ENCODE peak calls at places on chromosome 11, in six cellular contexts. F is NCI-H69; I is aorta; M is activated T-helper 1 cell treated with anti-CD3 and anti-CD28 coated beads, Interleukin-12 subunit alpha, Interleukin-12 subunit beta, Interleukin-2, Interleukin-4 antibody, amounts not matched to agents 30 ng/mL and 10 ng/mL and 1 ng/mL, durations not matched to agents 14 hours and 24 hours and 36 hours; X is activated CD4-positive, alpha-beta T cell treated with anti-CD3 and anti-CD28 coated beads, Interleukin-2, amount 10 ng/mL, durations not matched to agents 7 days and 5 days; U is right atrium auricular region. S is an unnamed sample.

GRCh38 chr11:60786811-60787567 is 1.9 kb downstream of the MS4A10 start:
- DNase-seq in F (peak), I (peak), M (no peak), X (no peak), U (peak), S (no peak)

GRCh38 chr11:113447621-113448310 is 27.4 kb downstream of the DRD2 start:
- DNase-seq in F (peak), I (no peak), M (no peak), X (no peak), U (no peak), S (peak)

GRCh38 chr11:2296913-2297622 is 4.7 kb downstream of the C11orf21 start:
- DNase-seq in F (no peak), I (peak), M (no peak), X (peak), U (peak), S (peak)

GRCh38 chr11:64887757-64888405 is 9.5 kb upstream of the EHD1 start:
- DNase-seq in F (peak), I (peak), M (peak), X (peak), U (peak), S (peak)

GRCh38 chr11:128509990-128510389 is 77.4 kb downstream of the ETS1 start:
- DNase-seq in F (no peak), I (no peak), M (no peak), X (no peak), U (no peak), S (no peak)

GRCh38 chr11:23789938-23790371 is 706.9 kb upstream of the LUZP2 start:
- DNase-seq in F (peak), I (no peak), M (no peak), X (no peak), U (no peak), S (no peak)

GRCh38 chr11:35281169-35281591 is 138.2 kb downstream of the SLC1A2 start:
- DNase-seq in F (no peak), I (no peak), M (no peak), X (no peak), U (no peak), S (no peak)

GRCh38 chr11:134364261-134364660 is 32.5 kb downstream of the GLB1L2 start:
- DNase-seq in F (no peak), I (no peak), M (no peak), X (no peak), U (no peak), S (no peak)

GRCh38 chr11:1916986-1917522 is 2.4 kb upstream of the TNNT3 start:
- DNase-seq in F (no peak), I (peak), M (no peak), X (no peak), U (no peak), S (no peak)

GRCh38 chr11:77734890-77735289 is 85.6 kb downstream of the RSF1 start:
- DNase-seq in F (no peak), I (no peak), M (no peak), X (no peak), U (no peak), S (no peak)

GRCh38 chr11:33452806-33453205 is 195.6 kb downstream of the HIPK3 start:
- DNase-seq in F (peak), I (no peak), M (no peak), X (no peak), U (no peak), S (no peak)

GRCh38 chr11:69251639-69252493 is 42.1 kb upstream of the MYEOV start:
- DNase-seq in F (no peak), I (no peak), M (no peak), X (no peak), U (no peak), S (no peak)

GRCh38 chr11:19342036-19342435 is 101.3 kb upstream of the E2F8 start:
- DNase-seq in F (no peak), I (no peak), M (no peak), X (no peak), U (no peak), S (no peak)

GRCh38 chr11:120125509-120125908 is 12.4 kb downstream of the TRIM29 start:
- DNase-seq in F (no peak), I (peak), M (no peak), X (no peak), U (no peak), S (no peak)

GRCh38 chr11:86571273-86571948 is 101.0 kb downstream of the ME3 start:
- DNase-seq in F (peak), I (no peak), M (no peak), X (no peak), U (no peak), S (no peak)

GRCh38 chr11:83157755-83158473 is 983 bp downstream of the PCF11 start:
- DNase-seq in F (peak), I (peak), M (peak), X (peak), U (no peak), S (peak)

GRCh38 chr11:59770324-59770723 is 15.1 kb downstream of the STX3 start:
- DNase-seq in F (no peak), I (no peak), M (no peak), X (no peak), U (no peak), S (no peak)

GRCh38 chr11:20038364-20038893 is 121.8 kb downstream of the DBX1 start:
- DNase-seq in F (no peak), I (no peak), M (no peak), X (no peak), U (no peak), S (no peak)

GRCh38 chr11:78499971-78500370 is 74.7 kb downstream of the NARS2 start:
- DNase-seq in F (no peak), I (no peak), M (no peak), X (no peak), U (no peak), S (no peak)

GRCh38 chr11:95516786-95517185 is 272.8 kb downstream of the FAM76B start:
- DNase-seq in F (peak), I (no peak), M (no peak), X (no peak), U (no peak), S (no peak)

GRCh38 chr11:2850366-2850765 is 35.2 kb downstream of the CDKN1C start:
- DNase-seq in F (peak), I (no peak), M (no peak), X (no peak), U (no peak), S (no peak)

GRCh38 chr11:64695548-64695947 is 27.4 kb downstream of the NRXN2 start:
- DNase-seq in F (no peak), I (no peak), M (no peak), X (no peak), U (no peak), S (no peak)

GRCh38 chr11:47410404-47411264 is 2.2 kb downstream of the SLC39A13 start:
- DNase-seq in F (peak), I (no peak), M (no peak), X (no peak), U (no peak), S (no peak)

GRCh38 chr11:96748639-96749370 is 359.0 kb downstream of the JRKL start:
- DNase-seq in F (no peak), I (no peak), M (no peak), X (no peak), U (no peak), S (no peak)

GRCh38 chr11:60785806-60786361 is 751 bp downstream of the MS4A10 start:
- DNase-seq in F (no peak), I (no peak), M (no peak), X (no peak), U (no peak), S (no peak)

GRCh38 chr11:67179892-67180490 is 60.9 kb downstream of the KDM2A start:
- DNase-seq in F (no peak), I (no peak), M (no peak), X (no peak), U (no peak), S (no peak)

GRCh38 chr11:62116458-62116857 is 7.4 kb upstream of the INCENP start:
- DNase-seq in F (no peak), I (no peak), M (no peak), X (no peak), U (no peak), S (no peak)

GRCh38 chr11:28169816-28170215 is 61.6 kb downstream of the METTL15 start:
- DNase-seq in F (no peak), I (no peak), M (no peak), X (no peak), U (no peak), S (no peak)

GRCh38 chr11:93198221-93198650 is 445 bp upstream of the SLC36A4 start:
- DNase-seq in F (no peak), I (no peak), M (no peak), X (no peak), U (no peak), S (no peak)

GRCh38 chr11:94737171-94737611 is 31.0 kb upstream of the AMOTL1 start:
- DNase-seq in F (no peak), I (no peak), M (no peak), X (no peak), U (no peak), S (no peak)

GRCh38 chr11:80383655-80384054 is 942.8 kb upstream of the TENM4 start:
- DNase-seq in F (peak), I (no peak), M (no peak), X (no peak), U (no peak), S (no peak)

GRCh38 chr11:26095340-26095739 is 236.6 kb upstream of the ANO3 start:
- DNase-seq in F (no peak), I (no peak), M (no peak), X (no peak), U (no peak), S (no peak)

GRCh38 chr11:34890089-34890488 is 26.1 kb downstream of the APIP start:
- DNase-seq in F (peak), I (no peak), M (no peak), X (no peak), U (no peak), S (no peak)